ENCODE peak calls at places on chromosomes 1 and 21, in nine cellular contexts. Z is Peyer's patch; N is PC-3; M is HFFc6; E is NB4; C is fibroblast of mammary gland; S is endothelial cell; H is CD4-positive, alpha-beta T cell; V is GM13977. T is an unnamed sample.

GRCh38 chr21:45655071-45655470 is 11.5 kb downstream of the PCBP3 start:
- DNase-seq in Z (no peak), N (peak; percentile 55), M (no peak), E (no peak), C (peak; percentile 87), S (no peak), H (no peak), V (no peak), T (no peak)

GRCh38 chr1:71509051-71509595 is 428.3 kb upstream of the ZRANB2 start:
- DNase-seq in Z (no peak), N (no peak), M (peak; percentile 23), E (no peak), C (peak; percentile 54), S (no peak), H (no peak), V (no peak), T (no peak)

GRCh38 chr1:208211901-208212843 is 32.0 kb downstream of the PLXNA2 start:
- DNase-seq in Z (no peak), N (no peak), M (no peak), E (no peak), C (peak; percentile 28), S (peak; percentile 39), H (no peak), V (no peak), T (no peak)

GRCh38 chr1:46813858-46814396 is 15.1 kb downstream of the CYP4B1 start:
- DNase-seq in Z (no peak), N (no peak), M (no peak), E (no peak), C (no peak), S (no peak), H (no peak), V (no peak), T (no peak)

GRCh38 chr1:79469121-79469520 is 462.6 kb upstream of the ADGRL4 start:
- DNase-seq in Z (no peak), N (no peak), M (no peak), E (no peak), C (no peak), S (no peak), H (no peak), V (no peak), T (no peak)

GRCh38 chr21:44931137-44931500 is 8.7 kb upstream of the SLX9 start:
- DNase-seq in Z (no peak), N (peak; percentile 77), M (no peak), E (peak; percentile 95), C (peak; percentile 56), S (no peak), H (no peak), V (peak; percentile 81), T (peak; percentile 64)

GRCh38 chr1:47230692-47231313 is 1.2 kb downstream of the TAL1 start:
- DNase-seq in Z (no peak), N (no peak), M (no peak), E (no peak), C (no peak), S (no peak), H (no peak), V (no peak), T (peak; percentile 26)

GRCh38 chr1:107830546-107830945 is 134.4 kb downstream of the VAV3 start:
- DNase-seq in Z (no peak), N (no peak), M (no peak), E (no peak), C (no peak), S (no peak), H (no peak), V (no peak), T (no peak)

GRCh38 chr21:29064850-29065481 is 8.5 kb downstream of the CCT8 start:
- DNase-seq in Z (no peak), N (no peak), M (no peak), E (peak; percentile 48), C (no peak), S (no peak), H (no peak), V (peak; percentile 36), T (no peak)

GRCh38 chr1:1304331-1305299 is 3.1 kb downstream of the ACAP3 start:
- DNase-seq in Z (peak; percentile 80), N (no peak), M (peak; percentile 74), E (peak; percentile 37), C (peak; percentile 77), S (peak; percentile 69), H (no peak), V (no peak), T (no peak)

DNA sequence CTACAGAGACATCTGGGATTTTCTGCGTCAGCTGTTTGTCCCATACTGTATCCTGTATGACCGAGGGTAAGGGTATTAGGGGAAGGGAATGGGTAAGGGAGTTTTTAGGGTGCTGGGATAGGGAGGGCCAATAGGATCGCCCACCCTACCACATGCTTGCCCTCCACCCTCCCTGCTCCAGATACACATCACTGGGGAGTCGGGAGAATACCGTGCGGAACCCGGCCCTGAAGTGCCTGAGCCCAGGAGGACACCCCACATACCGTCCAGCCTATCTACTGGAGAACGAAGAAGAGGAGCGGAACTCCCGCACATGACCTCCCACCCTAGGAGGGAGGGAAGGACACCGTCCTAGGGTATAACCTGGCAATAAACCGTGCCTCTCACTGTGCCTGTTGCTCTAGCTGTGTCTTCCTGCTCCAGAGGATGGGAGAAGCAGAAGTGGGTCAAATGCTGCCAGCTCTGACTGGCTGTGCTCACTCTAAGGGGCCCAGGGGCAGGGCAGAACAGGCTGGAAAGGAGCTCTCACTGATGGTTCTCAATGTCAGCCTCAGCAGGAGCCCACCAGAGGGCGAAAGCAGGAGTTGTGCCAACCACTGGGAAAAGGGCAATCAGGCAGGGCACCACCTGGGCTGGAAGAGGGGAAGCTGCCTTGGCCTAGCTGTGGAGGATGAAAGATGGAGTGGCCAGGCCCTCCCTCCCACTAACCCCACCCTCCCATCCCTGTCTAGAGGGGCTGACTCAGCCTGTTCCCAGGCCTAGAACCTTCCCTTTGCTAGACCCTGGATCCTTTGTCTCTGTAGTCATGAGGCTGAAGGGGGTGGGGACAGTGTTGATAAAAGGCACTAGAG is 440 bp upstream of the LENEP start:
- DNase-seq in Z (peak; percentile 49), N (peak; percentile 46), M (peak; percentile 18), E (no peak), C (peak; percentile 74), S (no peak), H (no peak), V (no peak), T (no peak)
- TF ChIP-seq CTCF in Z (no peak), N (peak; percentile 47), M (peak; percentile 56), E (peak; percentile 20), C (peak; percentile 20), S (no peak), H (no peak), V (peak; percentile 12), T (no peak)

GRCh38 chr1:70090146-70090545 is 115.2 kb downstream of the LRRC40 start:
- DNase-seq in Z (no peak), N (no peak), M (peak; percentile 6), E (no peak), C (no peak), S (no peak), H (no peak), V (no peak), T (no peak)

GRCh38 chr1:70084314-70084915 is 121.0 kb downstream of the LRRC40 start:
- DNase-seq in Z (no peak), N (peak; percentile 44), M (peak; percentile 13), E (peak; percentile 3), C (peak; percentile 49), S (no peak), H (no peak), V (no peak), T (no peak)

GRCh38 chr1:70086897-70087296 is 118.5 kb downstream of the LRRC40 start:
- DNase-seq in Z (no peak), N (no peak), M (no peak), E (no peak), C (no peak), S (no peak), H (no peak), V (no peak), T (no peak)

GRCh38 chr1:70083519-70083918 is 121.9 kb downstream of the LRRC40 start:
- DNase-seq in Z (no peak), N (no peak), M (no peak), E (peak; percentile 79), C (no peak), S (no peak), H (no peak), V (no peak), T (no peak)

GRCh38 chr1:70085451-70085850 is 119.9 kb downstream of the LRRC40 start:
- DNase-seq in Z (no peak), N (peak; percentile 51), M (no peak), E (no peak), C (no peak), S (no peak), H (no peak), V (no peak), T (no peak)
- TF ChIP-seq CTCF in Z (no peak), N (no peak), M (no peak), E (no peak), C (no peak), S (no peak), H (no peak), V (no peak), T (no peak)

DNA sequence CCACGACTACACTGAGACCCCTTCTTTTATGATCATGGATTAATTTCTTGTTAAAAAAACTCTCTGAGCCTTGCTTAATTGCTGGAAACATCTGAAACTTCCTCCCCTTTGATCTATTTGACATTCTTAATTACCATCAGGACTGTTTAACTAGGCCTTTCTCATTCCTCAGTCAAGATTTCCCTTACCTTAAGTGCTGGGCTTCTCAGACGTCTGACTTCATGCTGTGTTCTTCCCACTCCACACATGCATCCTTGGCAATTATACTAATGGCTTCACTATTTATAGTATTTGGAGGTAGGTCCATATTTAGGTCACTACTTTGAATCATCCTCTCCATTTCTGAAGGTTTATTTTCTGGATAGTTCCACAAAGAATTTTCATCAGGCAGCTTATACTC is 341.3 kb upstream of the TMPRSS15 start:
- DNase-seq in Z (no peak), N (no peak), M (no peak), E (no peak), C (no peak), S (no peak), H (no peak), V (no peak), T (no peak)
- TF ChIP-seq CTCF in Z (no peak), N (no peak), M (no peak), E (no peak), C (no peak), S (no peak), H (no peak), V (no peak), T (no peak)

GRCh38 chr1:145729196-145729595 is 9.9 kb downstream of the CD160 start:
- DNase-seq in Z (no peak), N (no peak), M (no peak), E (no peak), C (peak; percentile 63), S (no peak), H (no peak), V (no peak), T (no peak)

GRCh38 chr1:145736191-145736590 is 16.9 kb downstream of the CD160 start:
- DNase-seq in Z (no peak), N (no peak), M (no peak), E (no peak), C (no peak), S (no peak), H (no peak), V (no peak), T (no peak)

GRCh38 chr1:145729661-145730436 is 10.6 kb downstream of the CD160 start:
- DNase-seq in Z (no peak), N (no peak), M (peak; percentile 22), E (no peak), C (peak; percentile 38), S (no peak), H (no peak), V (no peak), T (no peak)

GRCh38 chr1:145730467-145730866 is 11.2 kb downstream of the CD160 start:
- DNase-seq in Z (no peak), N (no peak), M (no peak), E (no peak), C (no peak), S (no peak), H (no peak), V (no peak), T (no peak)

GRCh38 chr1:145730900-145731299 is 11.6 kb downstream of the CD160 start:
- DNase-seq in Z (no peak), N (peak; percentile 56), M (no peak), E (no peak), C (no peak), S (no peak), H (no peak), V (no peak), T (no peak)
- TF ChIP-seq CTCF in Z (no peak), N (peak; percentile 59), M (no peak), E (no peak), C (no peak), S (no peak), H (no peak), V (no peak), T (no peak)

T was measured in activated B cell treated with CpG ODN at 0.5 μM for 24 hours.